ENCODE peak calls at places on chromosomes 3 and 15, in seven cellular contexts. O is AG04449, P is fibroblast of the aortic adventitia, K is lower lobe of right lung, J is adrenal gland, Q is cardiac fibroblast, C is psoas muscle. X is an unnamed sample.
A peak's percentile ranks its signal among the peaks of the same experiment; 100 is the strongest.

GRCh38 chr3:13027154-13027553 is 46.1 kb downstream of the IQSEC1 start:
- DNase-seq in O (no peak), P (no peak), K (peak; percentile 40), J (no peak), Q (no peak), C (no peak), X (no peak)

GRCh38 chr3:120661106-120661962 is 20.7 kb downstream of the HGD start:
- DNase-seq in O (no peak), P (peak; percentile 31), K (no peak), J (no peak), Q (peak; percentile 4), C (no peak), X (no peak)

GRCh38 chr3:166663194-166663593 is 716.9 kb downstream of the ZBBX start:
- DNase-seq in O (no peak), P (no peak), K (no peak), J (no peak), Q (peak; percentile 0), C (no peak), X (peak; percentile 22)

GRCh38 chr3:59338934-59339333 is 289.1 kb upstream of the CFAP20DC start:
- DNase-seq in O (no peak), P (no peak), K (no peak), J (no peak), Q (no peak), C (no peak), X (no peak)

GRCh38 chr3:186075931-186076567 is 32.8 kb downstream of the ETV5 start:
- DNase-seq in O (no peak), P (no peak), K (no peak), J (no peak), Q (no peak), C (no peak), X (no peak)

GRCh38 chr3:160427832-160428424 is 21.7 kb downstream of the TRIM59 start:
- DNase-seq in O (no peak), P (no peak), K (no peak), J (no peak), Q (no peak), C (no peak), X (no peak)

GRCh38 chr15:67240235-67241131 is 14.0 kb downstream of the AAGAB start:
- DNase-seq in O (no peak), P (no peak), K (no peak), J (no peak), Q (peak; percentile 6), C (no peak), X (no peak)

GRCh38 chr15:92315144-92315543 is 78.5 kb upstream of the ST8SIA2 start:
- DNase-seq in O (no peak), P (no peak), K (no peak), J (no peak), Q (no peak), C (no peak), X (no peak)

GRCh38 chr15:29934251-29934650 is 112.0 kb upstream of the TJP1 start:
- DNase-seq in O (peak; percentile 10), P (peak; percentile 72), K (no peak), J (no peak), Q (peak; percentile 87), C (no peak), X (peak; percentile 86)

GRCh38 chr3:27034255-27034654 is 334.9 kb downstream of the NEK10 start:
- DNase-seq in O (no peak), P (no peak), K (no peak), J (no peak), Q (no peak), C (no peak), X (no peak)

GRCh38 chr3:31227152-31227581 is 305.6 kb upstream of the STT3B start:
- DNase-seq in O (no peak), P (no peak), K (no peak), J (no peak), Q (no peak), C (no peak), X (no peak)

GRCh38 chr3:115386347-115386746 is 237.0 kb upstream of the GAP43 start:
- DNase-seq in O (no peak), P (no peak), K (no peak), J (no peak), Q (no peak), C (no peak), X (no peak)

GRCh38 chr3:126423191-126424038 is 28.7 kb downstream of the CFAP100 start:
- DNase-seq in O (no peak), P (no peak), K (peak; percentile 32), J (no peak), Q (no peak), C (no peak), X (no peak)

GRCh38 chr3:14764331-14765064 is 54.3 kb upstream of the FGD5 start:
- DNase-seq in O (no peak), P (peak; percentile 12), K (no peak), J (no peak), Q (peak; percentile 6), C (no peak), X (peak; percentile 8)

GRCh38 chr3:144590854-144591253 is 619.2 kb downstream of the DIPK2A start:
- DNase-seq in O (peak; percentile 58), P (peak; percentile 84), K (no peak), J (no peak), Q (peak; percentile 80), C (no peak), X (peak; percentile 78)

GRCh38 chr15:27704939-27705514 is 394.1 kb downstream of the OCA2 start:
- DNase-seq in O (no peak), P (no peak), K (no peak), J (no peak), Q (no peak), C (no peak), X (no peak)

GRCh38 chr15:40894689-40895308 is 549 bp downstream of the VPS18 start:
- DNase-seq in O (no peak), P (peak; percentile 78), K (peak; percentile 71), J (peak; percentile 61), Q (peak; percentile 80), C (peak; percentile 62), X (peak; percentile 80)

GRCh38 chr3:140199008-140199407 is 264.0 kb downstream of the CLSTN2 start:
- DNase-seq in O (no peak), P (no peak), K (no peak), J (no peak), Q (no peak), C (no peak), X (no peak)

GRCh38 chr3:105830836-105831235 is 38.0 kb downstream of the CBLB start:
- DNase-seq in O (no peak), P (no peak), K (no peak), J (no peak), Q (no peak), C (no peak), X (no peak)
- H3K4me3 ChIP-seq in O (no peak overlapping the region), P (no peak overlapping the region), K (no peak overlapping the region), J (no peak overlapping the region), Q (no peak overlapping the region), C (no peak overlapping the region), X (no peak overlapping the region)

DNA sequence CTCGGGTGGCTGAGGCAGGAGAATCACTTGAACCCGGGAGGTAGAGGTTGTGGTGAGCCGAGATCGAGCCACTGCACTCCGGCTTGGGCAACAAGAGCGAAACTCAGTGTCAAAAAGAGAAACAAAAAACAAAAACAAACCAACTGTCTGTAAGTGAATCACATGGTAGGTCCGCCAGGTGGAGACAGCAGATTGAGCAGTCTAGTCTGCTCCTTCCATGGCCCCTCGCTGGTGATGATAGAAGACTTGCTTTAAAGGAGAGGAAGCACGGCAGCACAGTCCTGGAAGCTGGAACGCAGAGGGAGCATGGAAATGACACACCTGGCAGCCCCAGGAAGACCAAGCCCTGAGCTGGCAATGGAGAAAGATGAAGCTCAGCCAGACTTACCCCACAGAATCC is 31.4 kb upstream of the MGLL start:
- DNase-seq in O (no peak), P (no peak), K (no peak), J (no peak), Q (no peak), C (no peak), X (no peak)
- TF ChIP-seq CTCF in O (no peak), P (no peak), K (no peak), J (no peak), Q (no peak), C (no peak), X (no peak)

GRCh38 chr3:94081880-94082279 is 19.0 kb downstream of the NSUN3 start:
- DNase-seq in O (no peak), P (no peak), K (no peak), J (no peak), Q (no peak), C (no peak), X (no peak)

GRCh38 chr3:94089126-94089525 is 26.3 kb downstream of the NSUN3 start:
- DNase-seq in O (no peak), P (no peak), K (no peak), J (no peak), Q (no peak), C (no peak), X (no peak)

GRCh38 chr3:94082412-94082937 is 19.6 kb downstream of the NSUN3 start:
- DNase-seq in O (no peak), P (no peak), K (no peak), J (no peak), Q (no peak), C (no peak), X (no peak)

DNA sequence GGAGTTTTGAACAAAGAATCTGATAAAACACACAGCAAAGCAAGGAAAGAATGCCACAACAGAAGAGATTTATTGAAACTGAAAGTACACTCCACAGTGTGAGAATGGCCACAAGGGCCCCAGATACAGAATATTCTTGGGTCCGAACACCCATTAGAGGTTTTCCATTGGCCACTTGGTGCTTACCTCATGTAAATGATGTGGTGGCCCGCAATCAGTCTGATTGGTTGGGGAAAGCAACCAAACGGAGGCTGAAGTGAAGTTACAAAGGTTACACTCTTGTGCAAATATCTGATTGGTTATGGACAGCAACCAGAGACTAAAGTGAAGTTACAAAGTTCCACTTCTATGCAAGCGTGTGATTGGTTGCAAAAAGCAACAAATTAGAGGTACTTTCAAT is 20.4 kb downstream of the NSUN3 start:
- DNase-seq in O (no peak), P (no peak), K (no peak), J (no peak), Q (no peak), C (no peak), X (no peak)
- H3K4me3 ChIP-seq in O (no peak overlapping the region), P (no peak overlapping the region), K (no peak overlapping the region), J (no peak overlapping the region), Q (no peak overlapping the region), C (no peak overlapping the region), X (no peak overlapping the region)

GRCh38 chr3:188231454-188231853 is 77.5 kb downstream of the LPP start:
- DNase-seq in O (no peak), P (no peak), K (no peak), J (no peak), Q (no peak), C (no peak), X (no peak)

GRCh38 chr3:188234172-188234571 is 80.2 kb downstream of the LPP start:
- DNase-seq in O (no peak), P (peak; percentile 33), K (no peak), J (no peak), Q (peak; percentile 54), C (no peak), X (peak; percentile 86)

GRCh38 chr3:188230962-188231361 is 77.0 kb downstream of the LPP start:
- DNase-seq in O (no peak), P (peak; percentile 14), K (no peak), J (no peak), Q (peak; percentile 59), C (peak; percentile 36), X (peak; percentile 78)

GRCh38 chr3:188232676-188233075 is 78.7 kb downstream of the LPP start:
- DNase-seq in O (no peak), P (no peak), K (no peak), J (no peak), Q (no peak), C (no peak), X (no peak)

DNA sequence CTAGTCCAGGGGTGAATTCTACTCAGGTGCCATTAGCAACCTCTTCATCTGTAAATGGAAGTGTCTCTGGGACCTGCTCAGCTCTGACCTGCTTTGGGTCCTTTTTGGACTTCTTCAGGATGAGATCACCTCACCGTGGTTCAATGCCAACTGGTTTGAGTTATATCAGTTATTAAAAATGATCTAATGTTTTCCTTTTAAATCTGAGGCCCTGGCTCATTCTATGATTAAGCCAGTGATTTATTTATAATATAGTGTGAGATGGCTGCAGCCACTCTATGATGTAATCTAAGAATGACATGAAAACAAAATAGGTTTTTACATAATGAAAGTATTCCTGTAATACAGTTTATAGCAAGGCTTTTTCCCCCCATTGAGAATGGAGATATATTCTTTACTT is 79.4 kb downstream of the LPP start:
- DNase-seq in O (no peak), P (peak; percentile 55), K (no peak), J (peak; percentile 42), Q (peak; percentile 75), C (no peak), X (peak; percentile 75)
- TF ChIP-seq CTCF in O (no peak), P (no peak), K (no peak), J (no peak), Q (no peak), C (no peak), X (no peak)